ENCODE peak calls at places on chromosomes 16 and 17, in four cellular contexts. One of them, this sample, is unnamed.

GRCh38 chr17:32445075-32445427 is 741 bp downstream of the PSMD11 start:
- DNase-seq in heart left ventricle: peak; percentile 35
- DNase-seq in breast epithelium: no peak
- DNase-seq in heart right ventricle: peak; percentile 11
- DNase-seq in this sample: no peak

GRCh38 chr16:53952215-53953208 is 248.6 kb downstream of the FTO start:
- DNase-seq in heart left ventricle: no peak
- DNase-seq in breast epithelium: no peak
- DNase-seq in heart right ventricle: no peak
- DNase-seq in this sample: no peak

GRCh38 chr17:75182319-75182568 is 515 bp downstream of the SUMO2 start:
- DNase-seq in heart left ventricle: no peak
- DNase-seq in breast epithelium: no peak
- DNase-seq in heart right ventricle: no peak
- DNase-seq in this sample: no peak

GRCh38 chr17:59503489-59503888 is 61.9 kb upstream of the DHX40 start:
- DNase-seq in heart left ventricle: no peak
- DNase-seq in breast epithelium: no peak
- DNase-seq in heart right ventricle: no peak
- DNase-seq in this sample: no peak

GRCh38 chr17:21285164-21286065 is 904 bp downstream of the MAP2K3 start:
- DNase-seq in heart left ventricle: peak; percentile 51
- DNase-seq in breast epithelium: peak; percentile 53
- DNase-seq in heart right ventricle: no peak
- DNase-seq in this sample: no peak

GRCh38 chr16:58501242-58502131 is 1.5 kb downstream of the NDRG4 start:
- DNase-seq in heart left ventricle: no peak
- DNase-seq in breast epithelium: no peak
- DNase-seq in heart right ventricle: no peak
- DNase-seq in this sample: no peak

GRCh38 chr16:59964232-59964924 is 1230.3 kb upstream of the GOT2 start:
- DNase-seq in heart left ventricle: no peak
- DNase-seq in breast epithelium: no peak
- DNase-seq in heart right ventricle: no peak
- DNase-seq in this sample: no peak

GRCh38 chr16:22346463-22346862 is 28.0 kb downstream of the CDR2 start:
- DNase-seq in heart left ventricle: no peak
- DNase-seq in breast epithelium: no peak
- DNase-seq in heart right ventricle: no peak
- DNase-seq in this sample: no peak

GRCh38 chr17:50959341-50959740 is 93.2 kb upstream of the TOB1 start:
- DNase-seq in heart left ventricle: no peak
- DNase-seq in breast epithelium: no peak
- DNase-seq in heart right ventricle: no peak
- DNase-seq in this sample: no peak

GRCh38 chr17:44902135-44902760 is 3.0 kb upstream of the EFTUD2 start:
- DNase-seq in heart left ventricle: no peak
- DNase-seq in breast epithelium: no peak
- DNase-seq in heart right ventricle: no peak
- DNase-seq in this sample: no peak

GRCh38 chr17:48051706-48052486 is 3.7 kb downstream of the NFE2L1 start:
- DNase-seq in heart left ventricle: peak; percentile 85
- DNase-seq in breast epithelium: peak; percentile 77
- DNase-seq in heart right ventricle: peak; percentile 92
- DNase-seq in this sample: no peak

GRCh38 chr16:89890200-89890599 is 16.8 kb downstream of the TCF25 start:
- DNase-seq in heart left ventricle: no peak
- DNase-seq in breast epithelium: no peak
- DNase-seq in heart right ventricle: no peak
- DNase-seq in this sample: no peak

GRCh38 chr17:7293821-7294613 is 422 bp downstream of the YBX2 start:
- DNase-seq in heart left ventricle: no peak
- DNase-seq in breast epithelium: no peak
- DNase-seq in heart right ventricle: no peak
- DNase-seq in this sample: no peak

GRCh38 chr16:56673916-56674315 is 4.3 kb downstream of the MT1H start:
- DNase-seq in heart left ventricle: no peak
- DNase-seq in breast epithelium: peak; percentile 33
- DNase-seq in heart right ventricle: no peak
- DNase-seq in this sample: no peak

GRCh38 chr17:55421179-55421934 is at the start of gene MMD:
- DNase-seq in heart left ventricle: peak; percentile 37
- DNase-seq in breast epithelium: peak; percentile 32
- DNase-seq in heart right ventricle: no peak
- DNase-seq in this sample: no peak

GRCh38 chr16:73202176-73202729 is 154.3 kb upstream of the ZFHX3 start:
- DNase-seq in heart left ventricle: peak; percentile 32
- DNase-seq in breast epithelium: no peak
- DNase-seq in heart right ventricle: no peak
- DNase-seq in this sample: no peak

GRCh38 chr17:80395402-80396151 is 19.4 kb upstream of the ENDOV start:
- DNase-seq in heart left ventricle: no peak
- DNase-seq in breast epithelium: no peak
- DNase-seq in heart right ventricle: no peak
- DNase-seq in this sample: no peak

GRCh38 chr17:68954146-68954971 is 833 bp downstream of the ABCA8 start:
- DNase-seq in heart left ventricle: no peak
- DNase-seq in breast epithelium: no peak
- DNase-seq in heart right ventricle: no peak
- DNase-seq in this sample: no peak

GRCh38 chr17:31715436-31715835 is 143.6 kb downstream of the COPRS start:
- DNase-seq in heart left ventricle: no peak
- DNase-seq in breast epithelium: no peak
- DNase-seq in heart right ventricle: no peak
- DNase-seq in this sample: no peak

GRCh38 chr17:58184308-58184985 is 8.1 kb upstream of the EPX start:
- DNase-seq in heart left ventricle: no peak
- DNase-seq in breast epithelium: no peak
- DNase-seq in heart right ventricle: no peak
- DNase-seq in this sample: peak; percentile 62

GRCh38 chr17:80678621-80679020 is 134.0 kb downstream of the RPTOR start:
- DNase-seq in heart left ventricle: no peak
- DNase-seq in breast epithelium: no peak
- DNase-seq in heart right ventricle: no peak
- DNase-seq in this sample: no peak

GRCh38 chr17:44733753-44734152 is 25.0 kb upstream of the ADAM11 start:
- DNase-seq in heart left ventricle: peak; percentile 37
- DNase-seq in breast epithelium: no peak
- DNase-seq in heart right ventricle: no peak
- DNase-seq in this sample: no peak

GRCh38 chr17:2101448-2102257 is 46.8 kb downstream of the HIC1 start:
- DNase-seq in heart left ventricle: peak; percentile 56
- DNase-seq in breast epithelium: peak; percentile 81
- DNase-seq in heart right ventricle: peak; percentile 56
- DNase-seq in this sample: no peak

GRCh38 chr16:8964462-8964861 is 756 bp upstream of the USP7 start:
- DNase-seq in heart left ventricle: no peak
- DNase-seq in breast epithelium: no peak
- DNase-seq in heart right ventricle: no peak
- DNase-seq in this sample: no peak

GRCh38 chr16:8961811-8962390 is 1.8 kb downstream of the USP7 start:
- DNase-seq in heart left ventricle: no peak
- DNase-seq in breast epithelium: no peak
- DNase-seq in heart right ventricle: no peak
- DNase-seq in this sample: no peak

GRCh38 chr16:8962393-8963009 is 1.2 kb downstream of the USP7 start:
- DNase-seq in heart left ventricle: no peak
- DNase-seq in breast epithelium: no peak
- DNase-seq in heart right ventricle: no peak
- DNase-seq in this sample: no peak

GRCh38 chr16:8963825-8964441 is at the start of gene USP7:
- DNase-seq in heart left ventricle: peak; percentile 96
- DNase-seq in breast epithelium: peak; percentile 85
- DNase-seq in heart right ventricle: peak; percentile 94
- DNase-seq in this sample: no peak

GRCh38 chr16:8963010-8963824 is 489 bp downstream of the USP7 start:
- DNase-seq in heart left ventricle: no peak
- DNase-seq in breast epithelium: no peak
- DNase-seq in heart right ventricle: no peak
- DNase-seq in this sample: no peak
- H3K4me3 ChIP-seq in heart left ventricle: peak overlapping the region; percentile 80
- H3K4me3 ChIP-seq in breast epithelium: peak overlapping the region; percentile 94
- H3K4me3 ChIP-seq in heart right ventricle: peak overlapping the region; percentile 96
- H3K4me3 ChIP-seq in this sample: peak overlapping the region; percentile 84

DNA sequence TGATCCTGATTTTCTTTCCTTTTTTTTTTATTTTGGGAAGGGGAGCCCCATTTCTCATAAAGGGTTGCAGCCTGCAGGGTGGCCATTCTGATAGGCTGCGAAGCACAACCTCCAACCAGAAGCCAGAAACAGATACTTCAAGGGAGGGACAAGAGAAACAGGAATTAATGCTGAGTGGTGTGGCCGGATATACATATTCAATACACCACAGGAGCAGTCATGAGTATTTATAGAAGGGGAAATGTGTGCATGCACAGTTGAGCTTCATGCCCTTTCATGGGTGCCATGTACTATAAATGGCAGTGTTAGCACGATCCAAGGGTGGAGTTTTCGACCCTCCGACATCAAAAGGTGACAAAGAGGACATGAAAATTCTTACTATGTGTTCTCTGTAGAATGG is 320.8 kb downstream of the CBLN1 start:
- DNase-seq in heart left ventricle: no peak
- DNase-seq in breast epithelium: no peak
- DNase-seq in heart right ventricle: no peak
- DNase-seq in this sample: no peak
- H3K4me1 ChIP-seq in heart left ventricle: peaks cover 5% of the 10 kb centered on the region
- H3K4me1 ChIP-seq in breast epithelium: no peaks in the 10 kb centered on the region
- H3K4me1 ChIP-seq in heart right ventricle: no peaks in the 10 kb centered on the region
- H3K4me1 ChIP-seq in this sample: peaks cover 19% of the 10 kb centered on the region

DNA sequence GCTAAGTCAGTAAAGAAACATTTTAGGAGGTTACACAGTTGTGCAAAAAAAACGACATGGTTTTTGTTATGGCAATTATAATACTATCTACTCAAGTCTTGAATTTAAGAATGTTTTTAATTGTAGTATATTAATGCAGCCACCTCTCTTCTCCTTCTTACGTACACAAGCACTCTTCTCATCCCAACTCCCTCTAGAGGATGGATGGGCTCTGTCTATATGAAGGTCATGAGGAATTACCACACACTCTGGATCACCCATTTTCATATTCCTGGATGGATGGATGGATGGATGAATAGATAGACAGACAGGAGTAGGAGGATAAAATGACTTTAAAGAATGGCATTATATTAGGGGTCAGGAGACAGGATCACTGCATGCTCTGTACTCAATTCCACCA is 120.0 kb downstream of the PHKB start:
- DNase-seq in heart left ventricle: no peak
- DNase-seq in breast epithelium: no peak
- DNase-seq in heart right ventricle: no peak
- DNase-seq in this sample: no peak
- TF ChIP-seq CTCF in heart left ventricle: no peak
- TF ChIP-seq CTCF in breast epithelium: no peak
- TF ChIP-seq CTCF in heart right ventricle: no peak
- TF ChIP-seq CTCF in this sample: no peak

DNA sequence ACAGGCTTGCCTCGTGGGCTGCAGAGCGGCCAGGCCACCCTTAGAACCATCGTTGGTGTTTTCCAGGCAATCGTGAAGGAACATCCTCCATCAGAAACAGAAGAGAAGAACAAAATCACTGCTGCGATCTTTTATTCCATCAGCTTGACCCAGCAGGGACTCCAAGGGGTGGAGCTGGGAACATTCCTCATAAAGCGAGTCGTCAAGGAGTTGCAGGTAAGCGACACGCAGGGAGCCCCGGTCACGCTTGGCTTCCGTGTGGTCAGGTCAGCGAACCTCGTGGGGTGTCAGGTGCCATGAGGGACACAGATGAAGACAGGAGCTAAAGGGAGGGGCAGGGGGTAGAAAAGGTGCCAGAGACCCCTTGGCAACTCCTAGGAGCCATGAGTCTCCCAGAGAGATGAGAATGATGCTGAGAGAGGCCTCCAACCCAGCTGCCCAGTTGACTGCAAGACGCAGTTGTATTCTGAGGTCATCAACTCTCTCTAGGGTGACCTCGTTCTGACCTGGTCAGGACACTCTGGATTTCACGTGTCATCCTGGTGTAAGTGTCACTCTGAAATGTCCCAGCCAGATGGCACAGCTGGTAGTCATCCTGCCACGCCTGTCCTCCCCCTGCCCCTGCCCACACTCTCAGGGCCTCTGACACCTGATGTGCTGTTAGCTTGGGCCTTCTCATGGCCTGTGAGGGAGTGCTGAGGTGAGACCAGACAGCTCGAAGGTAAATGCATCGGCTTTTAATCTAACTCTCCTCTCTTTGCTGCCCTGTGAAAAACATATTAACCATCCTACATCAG is 13.4 kb downstream of the MLYCD start:
- DNase-seq in heart left ventricle: peak; percentile 72
- DNase-seq in breast epithelium: no peak
- DNase-seq in heart right ventricle: peak; percentile 45
- DNase-seq in this sample: no peak
- H3K4me3 ChIP-seq in heart left ventricle: no peak overlapping the region
- H3K4me3 ChIP-seq in breast epithelium: no peak overlapping the region
- H3K4me3 ChIP-seq in heart right ventricle: no peak overlapping the region
- H3K4me3 ChIP-seq in this sample: no peak overlapping the region

DNA sequence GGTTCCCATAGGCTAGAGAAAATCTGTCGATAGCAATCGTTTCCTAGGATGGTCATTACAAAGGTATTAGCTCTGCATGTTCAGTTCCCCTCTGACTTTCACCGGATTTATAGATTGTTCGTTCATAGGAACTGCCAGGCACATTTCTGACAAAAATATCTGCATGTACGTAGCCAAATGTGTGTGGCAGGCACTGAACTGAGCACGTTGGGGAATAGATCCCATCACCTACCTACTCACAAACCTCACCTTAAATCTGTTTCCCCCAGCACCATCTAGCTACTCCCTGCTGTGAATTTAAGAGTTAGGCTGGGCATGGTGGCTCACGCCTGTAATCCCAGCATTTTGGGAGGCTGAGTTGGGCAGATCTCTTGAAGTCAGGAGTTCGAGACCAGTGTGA is 64.5 kb upstream of the TANC2 start:
- DNase-seq in heart left ventricle: no peak
- DNase-seq in breast epithelium: no peak
- DNase-seq in heart right ventricle: no peak
- DNase-seq in this sample: no peak
- H3K4me1 ChIP-seq in heart left ventricle: no peaks in the 10 kb centered on the region
- H3K4me1 ChIP-seq in breast epithelium: peaks cover 4% of the 10 kb centered on the region
- H3K4me1 ChIP-seq in heart right ventricle: no peaks in the 10 kb centered on the region
- H3K4me1 ChIP-seq in this sample: peaks cover 5% of the 10 kb centered on the region